ENCODE peak calls at places on chromosomes 1 and 21, in nine cellular contexts. E, P, S, Q, O, J, U, R and W are unnamed samples.

GRCh38 chr1:79042117-79042516 is 35.6 kb upstream of the ADGRL4 start:
- DNase-seq in E (peak), P (no peak), S (no peak), Q (no peak), O (peak), J (peak), U (no peak), R (peak), W (no peak)

GRCh38 chr1:209218986-209219385 is 364.5 kb upstream of the CAMK1G start:
- DNase-seq in E (no peak), P (no peak), S (no peak), Q (no peak), O (no peak), J (no peak), U (no peak), R (no peak), W (no peak)

GRCh38 chr21:34935452-34935851 is 113.7 kb downstream of the RUNX1 start:
- DNase-seq in E (no peak), P (no peak), S (no peak), Q (no peak), O (no peak), J (no peak), U (no peak), R (peak), W (no peak)

GRCh38 chr21:31011412-31011811 is 26.9 kb downstream of the KRTAP19-8 start:
- DNase-seq in E (no peak), P (no peak), S (no peak), Q (no peak), O (no peak), J (no peak), U (no peak), R (peak), W (no peak)

GRCh38 chr21:15788847-15789548 is 59.2 kb downstream of the USP25 start:
- DNase-seq in E (peak), P (no peak), S (no peak), Q (no peak), O (no peak), J (no peak), U (no peak), R (no peak), W (no peak)

GRCh38 chr1:161038523-161039153 is at the start of gene TSTD1:
- DNase-seq in E (no peak), P (no peak), S (peak), Q (peak), O (peak), J (no peak), U (peak), R (no peak), W (peak)

GRCh38 chr1:167661527-167662436 is 31.8 kb downstream of the RCSD1 start:
- DNase-seq in E (peak), P (peak), S (no peak), Q (no peak), O (no peak), J (peak), U (no peak), R (peak), W (no peak)

GRCh38 chr1:23838401-23838866 is 13.2 kb upstream of the HMGCL start:
- DNase-seq in E (peak), P (peak), S (peak), Q (peak), O (peak), J (peak), U (peak), R (peak), W (peak)

GRCh38 chr1:206782448-206782847 is 10.2 kb upstream of the IL10 start:
- DNase-seq in E (no peak), P (no peak), S (no peak), Q (no peak), O (peak), J (no peak), U (no peak), R (no peak), W (no peak)